ENCODE peak calls at places on chromosomes 4 and X, in eight cellular contexts. One of them, this sample, is unnamed.

GRCh38 chr4:152265149-152265621 is 270.7 kb downstream of the FBXW7 start:
- DNase-seq in progenitor cell of endocrine pancreas: no peak
- DNase-seq in hippocampal formation: no peak
- DNase-seq in amniotic epithelial cell: peak
- DNase-seq in H1: no peak
- DNase-seq in mesenchymal stem cell: peak
- DNase-seq in T-helper 9 cell: no peak
- DNase-seq in tibial nerve: no peak
- DNase-seq in this sample: peak

GRCh38 chr4:154707877-154708276 is 35.9 kb upstream of the LRAT start:
- DNase-seq in H1: no peak
- DNase-seq in progenitor cell of endocrine pancreas: no peak
- DNase-seq in mesenchymal stem cell: no peak
- DNase-seq in hippocampal formation: no peak
- DNase-seq in T-helper 9 cell: no peak
- DNase-seq in amniotic epithelial cell: no peak
- DNase-seq in tibial nerve: no peak
- DNase-seq in this sample: no peak

GRCh38 chrX:22950278-22951266 is 49.2 kb upstream of the DDX53 start:
- DNase-seq in progenitor cell of endocrine pancreas: no peak
- DNase-seq in hippocampal formation: no peak
- DNase-seq in H1: no peak
- DNase-seq in T-helper 9 cell: no peak
- DNase-seq in amniotic epithelial cell: peak
- DNase-seq in tibial nerve: no peak
- DNase-seq in mesenchymal stem cell: peak
- DNase-seq in this sample: peak

GRCh38 chr4:123649644-123650356 is 253.2 kb downstream of the SPRY1 start:
- DNase-seq in progenitor cell of endocrine pancreas: peak
- DNase-seq in tibial nerve: no peak
- DNase-seq in mesenchymal stem cell: peak
- DNase-seq in H1: no peak
- DNase-seq in hippocampal formation: no peak
- DNase-seq in T-helper 9 cell: no peak
- DNase-seq in amniotic epithelial cell: peak
- DNase-seq in this sample: peak

GRCh38 chrX:46788902-46789301 is 30.0 kb upstream of the SLC9A7 start:
- DNase-seq in tibial nerve: no peak
- DNase-seq in H1: no peak
- DNase-seq in progenitor cell of endocrine pancreas: no peak
- DNase-seq in hippocampal formation: no peak
- DNase-seq in T-helper 9 cell: no peak
- DNase-seq in mesenchymal stem cell: peak
- DNase-seq in amniotic epithelial cell: peak
- DNase-seq in this sample: peak

GRCh38 chr4:130486841-130487240 is 1390.9 kb downstream of the C4orf33 start:
- DNase-seq in amniotic epithelial cell: peak
- DNase-seq in progenitor cell of endocrine pancreas: no peak
- DNase-seq in H1: no peak
- DNase-seq in T-helper 9 cell: no peak
- DNase-seq in mesenchymal stem cell: no peak
- DNase-seq in hippocampal formation: no peak
- DNase-seq in tibial nerve: no peak
- DNase-seq in this sample: no peak

GRCh38 chr4:51906167-51906647 is 63.3 kb downstream of the DCUN1D4 start:
- DNase-seq in hippocampal formation: no peak
- DNase-seq in H1: no peak
- DNase-seq in mesenchymal stem cell: peak
- DNase-seq in amniotic epithelial cell: peak
- DNase-seq in T-helper 9 cell: no peak
- DNase-seq in progenitor cell of endocrine pancreas: no peak
- DNase-seq in tibial nerve: no peak
- DNase-seq in this sample: no peak

GRCh38 chr4:114081783-114082182 is 102.3 kb upstream of the ARSJ start:
- DNase-seq in amniotic epithelial cell: no peak
- DNase-seq in tibial nerve: no peak
- DNase-seq in H1: no peak
- DNase-seq in mesenchymal stem cell: no peak
- DNase-seq in hippocampal formation: no peak
- DNase-seq in T-helper 9 cell: no peak
- DNase-seq in progenitor cell of endocrine pancreas: no peak
- DNase-seq in this sample: no peak